ENCODE peak calls at places on chromosome 10, in five cellular contexts. One of them, this sample, is unnamed.

GRCh38 chr10:110363572-110364411 is 59.1 kb upstream of the SMNDC1 start:
- DNase-seq in pancreas: no peak
- DNase-seq in adrenal gland: no peak
- DNase-seq in heart right ventricle: no peak
- DNase-seq in prostate gland: no peak
- DNase-seq in this sample: no peak

GRCh38 chr10:113011592-113012374 is 61.7 kb downstream of the TCF7L2 start:
- DNase-seq in pancreas: no peak
- DNase-seq in adrenal gland: no peak
- DNase-seq in heart right ventricle: no peak
- DNase-seq in prostate gland: no peak
- DNase-seq in this sample: no peak

GRCh38 chr10:22002531-22003110 is 909 bp downstream of the DNAJC1 start:
- DNase-seq in adrenal gland: no peak
- DNase-seq in pancreas: no peak
- DNase-seq in heart right ventricle: no peak
- DNase-seq in prostate gland: peak; percentile 24
- DNase-seq in this sample: no peak

GRCh38 chr10:30751678-30752331 is 122.3 kb upstream of the LYZL2 start:
- DNase-seq in pancreas: peak; percentile 63
- DNase-seq in heart right ventricle: peak; percentile 29
- DNase-seq in prostate gland: peak; percentile 31
- DNase-seq in adrenal gland: no peak
- DNase-seq in this sample: peak; percentile 74

GRCh38 chr10:30080161-30080560 is 20.8 kb upstream of the JCAD start:
- DNase-seq in heart right ventricle: no peak
- DNase-seq in prostate gland: no peak
- DNase-seq in adrenal gland: no peak
- DNase-seq in pancreas: no peak
- DNase-seq in this sample: no peak

GRCh38 chr10:12916587-12916986 is 84.9 kb downstream of the CCDC3 start:
- DNase-seq in prostate gland: no peak
- DNase-seq in pancreas: no peak
- DNase-seq in heart right ventricle: no peak
- DNase-seq in adrenal gland: no peak
- DNase-seq in this sample: no peak

GRCh38 chr10:78656815-78657621 is 411.7 kb upstream of the ZMIZ1 start:
- DNase-seq in prostate gland: peak; percentile 39
- DNase-seq in heart right ventricle: peak; percentile 23
- DNase-seq in pancreas: no peak
- DNase-seq in adrenal gland: no peak
- DNase-seq in this sample: no peak

GRCh38 chr10:118032564-118032963 is 14.2 kb downstream of the RAB11FIP2 start:
- DNase-seq in adrenal gland: no peak
- DNase-seq in heart right ventricle: no peak
- DNase-seq in prostate gland: no peak
- DNase-seq in pancreas: no peak
- DNase-seq in this sample: no peak

GRCh38 chr10:14259696-14260595 is 70.8 kb downstream of the FRMD4A start:
- DNase-seq in prostate gland: peak; percentile 17
- DNase-seq in adrenal gland: no peak
- DNase-seq in heart right ventricle: no peak
- DNase-seq in pancreas: no peak
- DNase-seq in this sample: peak; percentile 38

GRCh38 chr10:111933937-111934336 is 249.6 kb downstream of the GPAM start:
- DNase-seq in heart right ventricle: no peak
- DNase-seq in adrenal gland: no peak
- DNase-seq in pancreas: no peak
- DNase-seq in prostate gland: no peak
- DNase-seq in this sample: no peak

GRCh38 chr10:15472431-15473400 is 101.6 kb upstream of the FAM171A1 start:
- DNase-seq in heart right ventricle: no peak
- DNase-seq in adrenal gland: no peak
- DNase-seq in pancreas: no peak
- DNase-seq in prostate gland: no peak
- DNase-seq in this sample: peak; percentile 37

GRCh38 chr10:93947055-93947454 is 46.7 kb upstream of the PLCE1 start:
- DNase-seq in prostate gland: no peak
- DNase-seq in heart right ventricle: no peak
- DNase-seq in pancreas: no peak
- DNase-seq in adrenal gland: peak; percentile 18
- DNase-seq in this sample: no peak

GRCh38 chr10:98349508-98349922 is 65.5 kb downstream of the PYROXD2 start:
- DNase-seq in pancreas: no peak
- DNase-seq in heart right ventricle: peak; percentile 44
- DNase-seq in adrenal gland: peak; percentile 59
- DNase-seq in prostate gland: no peak
- DNase-seq in this sample: peak; percentile 40

GRCh38 chr10:30705625-30706149 is 76.1 kb upstream of the LYZL2 start:
- DNase-seq in prostate gland: no peak
- DNase-seq in pancreas: no peak
- DNase-seq in adrenal gland: no peak
- DNase-seq in heart right ventricle: no peak
- DNase-seq in this sample: no peak

GRCh38 chr10:128009357-128009756 is 102.5 kb downstream of the PTPRE start:
- DNase-seq in prostate gland: no peak
- DNase-seq in adrenal gland: peak; percentile 61
- DNase-seq in pancreas: no peak
- DNase-seq in heart right ventricle: no peak
- DNase-seq in this sample: no peak

GRCh38 chr10:102281103-102281502 is 35.8 kb downstream of the GBF1 start:
- DNase-seq in adrenal gland: no peak
- DNase-seq in heart right ventricle: no peak
- DNase-seq in prostate gland: no peak
- DNase-seq in pancreas: no peak
- DNase-seq in this sample: no peak

GRCh38 chr10:101889256-101890210 is 45.9 kb upstream of the KCNIP2 start:
- DNase-seq in prostate gland: peak; percentile 62
- DNase-seq in heart right ventricle: peak; percentile 62
- DNase-seq in pancreas: peak; percentile 56
- DNase-seq in adrenal gland: peak; percentile 85
- DNase-seq in this sample: peak; percentile 38

GRCh38 chr10:78621183-78621789 is 447.5 kb upstream of the ZMIZ1 start:
- DNase-seq in prostate gland: no peak
- DNase-seq in adrenal gland: no peak
- DNase-seq in pancreas: no peak
- DNase-seq in heart right ventricle: no peak
- DNase-seq in this sample: no peak

GRCh38 chr10:103612462-103613365 is 119.2 kb downstream of the NEURL1 start:
- DNase-seq in prostate gland: no peak
- DNase-seq in pancreas: no peak
- DNase-seq in adrenal gland: no peak
- DNase-seq in heart right ventricle: peak; percentile 14
- DNase-seq in this sample: no peak

GRCh38 chr10:79031723-79032122 is 37.0 kb upstream of the ZMIZ1 start:
- DNase-seq in prostate gland: no peak
- DNase-seq in adrenal gland: no peak
- DNase-seq in heart right ventricle: no peak
- DNase-seq in pancreas: no peak
- DNase-seq in this sample: no peak

GRCh38 chr10:44850356-44850934 is 60.7 kb upstream of the TMEM72 start:
- DNase-seq in pancreas: no peak
- DNase-seq in prostate gland: peak; percentile 57
- DNase-seq in heart right ventricle: no peak
- DNase-seq in adrenal gland: no peak
- DNase-seq in this sample: no peak

GRCh38 chr10:75904499-75905283 is 473.3 kb downstream of the LRMDA start:
- DNase-seq in adrenal gland: no peak
- DNase-seq in pancreas: no peak
- DNase-seq in prostate gland: no peak
- DNase-seq in heart right ventricle: no peak
- DNase-seq in this sample: no peak

GRCh38 chr10:3080608-3081007 is 13.3 kb downstream of the PFKP start:
- DNase-seq in heart right ventricle: no peak
- DNase-seq in prostate gland: no peak
- DNase-seq in pancreas: no peak
- DNase-seq in adrenal gland: no peak
- DNase-seq in this sample: no peak

GRCh38 chr10:22379059-22379458 is 33.8 kb downstream of the SPAG6 start:
- DNase-seq in heart right ventricle: no peak
- DNase-seq in prostate gland: no peak
- DNase-seq in pancreas: no peak
- DNase-seq in adrenal gland: no peak
- DNase-seq in this sample: no peak

GRCh38 chr10:77485847-77486246 is 151.8 kb downstream of the KCNMA1 start:
- DNase-seq in prostate gland: no peak
- DNase-seq in heart right ventricle: no peak
- DNase-seq in pancreas: no peak
- DNase-seq in adrenal gland: no peak
- DNase-seq in this sample: no peak
- TF ChIP-seq CTCF in prostate gland: no peak
- TF ChIP-seq CTCF in heart right ventricle: no peak
- TF ChIP-seq CTCF in pancreas: no peak
- TF ChIP-seq CTCF in adrenal gland: no peak
- TF ChIP-seq CTCF in this sample: no peak

DNA sequence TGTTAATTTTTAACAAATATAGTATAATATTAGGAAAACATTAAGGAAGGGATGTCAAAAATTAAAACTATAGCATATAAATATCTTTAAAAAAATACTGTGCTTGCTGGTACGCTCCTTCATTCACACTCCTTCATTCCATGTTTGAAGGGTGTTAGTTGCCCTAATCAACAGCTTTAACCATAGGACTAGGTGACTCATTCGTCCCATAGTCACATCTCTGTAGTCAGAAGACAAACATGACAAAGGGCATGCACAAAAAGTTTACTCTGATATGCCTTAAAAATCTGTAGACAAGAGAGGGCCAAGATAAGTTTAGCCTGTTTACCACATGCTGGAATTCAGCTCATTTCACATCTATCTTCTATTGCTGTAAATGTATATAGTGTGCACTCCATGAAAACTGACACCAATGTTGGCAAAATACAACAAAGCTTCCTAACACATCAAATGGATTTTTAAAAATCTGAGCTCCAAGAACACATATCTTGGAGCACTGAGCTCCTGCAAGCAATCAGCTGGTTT is 628 bp downstream of the FAM13C start:
- DNase-seq in adrenal gland: no peak
- DNase-seq in pancreas: no peak
- DNase-seq in prostate gland: no peak
- DNase-seq in heart right ventricle: no peak
- DNase-seq in this sample: no peak
- H3K27ac ChIP-seq in adrenal gland: peak overlapping the region; percentile 67
- H3K27ac ChIP-seq in pancreas: peak overlapping the region; percentile 44
- H3K27ac ChIP-seq in prostate gland: peak overlapping the region; percentile 96
- H3K27ac ChIP-seq in heart right ventricle: peak overlapping the region; percentile 83
- H3K27ac ChIP-seq in this sample: peak overlapping the region; percentile 85

GRCh38 chr10:37856881-37857286 is 526 bp downstream of the ZNF248 start:
- DNase-seq in adrenal gland: peak; percentile 57
- DNase-seq in heart right ventricle: peak; percentile 18
- DNase-seq in prostate gland: peak; percentile 20
- DNase-seq in pancreas: peak; percentile 17
- DNase-seq in this sample: no peak
- H3K4me3 ChIP-seq in adrenal gland: peak overlapping the region; percentile 66
- H3K4me3 ChIP-seq in heart right ventricle: peak overlapping the region; percentile 57
- H3K4me3 ChIP-seq in prostate gland: peak overlapping the region; percentile 96
- H3K4me3 ChIP-seq in pancreas: peak overlapping the region; percentile 77
- H3K4me3 ChIP-seq in this sample: peak overlapping the region; percentile 95

GRCh38 chr10:120012133-120012405 is 119.5 kb downstream of the SEC23IP start:
- DNase-seq in heart right ventricle: no peak
- DNase-seq in adrenal gland: no peak
- DNase-seq in pancreas: no peak
- DNase-seq in prostate gland: no peak
- DNase-seq in this sample: no peak
- TF ChIP-seq CTCF in heart right ventricle: no peak
- TF ChIP-seq CTCF in adrenal gland: no peak
- TF ChIP-seq CTCF in pancreas: no peak
- TF ChIP-seq CTCF in prostate gland: no peak
- TF ChIP-seq CTCF in this sample: no peak

GRCh38 chr10:99880071-99880835 is 97.8 kb downstream of the ABCC2 start:
- DNase-seq in prostate gland: no peak
- DNase-seq in adrenal gland: peak; percentile 24
- DNase-seq in heart right ventricle: peak; percentile 45
- DNase-seq in pancreas: no peak
- DNase-seq in this sample: no peak
- H3K27ac ChIP-seq in prostate gland: peak overlapping the region; percentile 15
- H3K27ac ChIP-seq in adrenal gland: no peak overlapping the region
- H3K27ac ChIP-seq in heart right ventricle: no peak overlapping the region
- H3K27ac ChIP-seq in pancreas: no peak overlapping the region
- H3K27ac ChIP-seq in this sample: no peak overlapping the region

GRCh38 chr10:132420469-132421376 is 23.7 kb downstream of the PWWP2B start:
- DNase-seq in heart right ventricle: peak; percentile 51
- DNase-seq in adrenal gland: peak; percentile 78
- DNase-seq in pancreas: peak; percentile 84
- DNase-seq in prostate gland: no peak
- DNase-seq in this sample: no peak
- H3K4me3 ChIP-seq in heart right ventricle: no peak overlapping the region
- H3K4me3 ChIP-seq in adrenal gland: no peak overlapping the region
- H3K4me3 ChIP-seq in pancreas: peak overlapping the region; percentile 21
- H3K4me3 ChIP-seq in prostate gland: no peak overlapping the region
- H3K4me3 ChIP-seq in this sample: no peak overlapping the region

DNA sequence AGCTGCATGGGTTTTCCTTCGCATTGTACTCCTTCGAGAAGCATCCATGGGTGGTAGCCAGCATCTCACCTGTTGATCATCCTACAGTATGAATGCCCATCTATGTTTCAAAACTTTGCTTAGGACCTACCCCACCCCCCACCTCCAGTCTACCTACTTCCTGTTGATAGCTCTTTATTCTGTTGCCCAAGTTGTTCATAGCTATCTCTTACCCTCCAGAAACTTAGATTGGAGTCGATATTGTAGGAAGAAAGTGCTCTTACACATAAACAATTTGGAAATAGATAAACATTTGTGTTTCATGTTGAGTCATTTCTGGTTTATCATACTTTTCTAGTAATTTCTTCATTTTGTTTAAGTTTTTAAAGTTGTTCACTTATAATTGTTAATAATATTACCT is 90.1 kb downstream of the FAS start:
- DNase-seq in pancreas: no peak
- DNase-seq in prostate gland: no peak
- DNase-seq in adrenal gland: no peak
- DNase-seq in heart right ventricle: no peak
- DNase-seq in this sample: no peak
- TF ChIP-seq CTCF in pancreas: no peak
- TF ChIP-seq CTCF in prostate gland: no peak
- TF ChIP-seq CTCF in adrenal gland: no peak
- TF ChIP-seq CTCF in heart right ventricle: no peak
- TF ChIP-seq CTCF in this sample: no peak